ENCODE peak calls at places on chromosome 3, in ten cellular contexts. One of them, this sample, is unnamed.
A peak's percentile ranks its signal among the peaks of the same experiment; 100 is the strongest.

GRCh38 chr3:58237238-58237939 is at the start of gene ABHD6:
- DNase-seq in NCI-H187: peak; percentile 50
- DNase-seq in glomerular endothelial cell: no peak
- DNase-seq in fibroblast of lung: peak; percentile 63
- DNase-seq in AG04450: no peak
- DNase-seq in activated effector memory CD4-positive, alpha-beta T cell treated with Interleukin-2 at 50 U/mL for 16 hours: peak; percentile 79
- DNase-seq in CD4-positive, alpha-beta memory T cell: peak; percentile 88
- DNase-seq in T-helper 2 cell: peak; percentile 85
- DNase-seq in esophagus muscularis mucosa: peak; percentile 95
- DNase-seq in iris pigment epithelial cell: peak; percentile 68
- DNase-seq in this sample: peak; percentile 74

GRCh38 chr3:67000006-67000405 is 1.9 kb downstream of the KBTBD8 start:
- DNase-seq in NCI-H187: no peak
- DNase-seq in glomerular endothelial cell: no peak
- DNase-seq in fibroblast of lung: peak; percentile 37
- DNase-seq in AG04450: no peak
- DNase-seq in activated effector memory CD4-positive, alpha-beta T cell treated with Interleukin-2 at 50 U/mL for 16 hours: no peak
- DNase-seq in CD4-positive, alpha-beta memory T cell: no peak
- DNase-seq in T-helper 2 cell: peak; percentile 15
- DNase-seq in esophagus muscularis mucosa: no peak
- DNase-seq in iris pigment epithelial cell: peak; percentile 90
- DNase-seq in this sample: peak; percentile 64

GRCh38 chr3:21170964-21171363 is 580.0 kb downstream of the ZNF385D start:
- DNase-seq in NCI-H187: no peak
- DNase-seq in glomerular endothelial cell: no peak
- DNase-seq in fibroblast of lung: peak; percentile 9
- DNase-seq in AG04450: no peak
- DNase-seq in activated effector memory CD4-positive, alpha-beta T cell treated with Interleukin-2 at 50 U/mL for 16 hours: no peak
- DNase-seq in CD4-positive, alpha-beta memory T cell: no peak
- DNase-seq in T-helper 2 cell: no peak
- DNase-seq in esophagus muscularis mucosa: no peak
- DNase-seq in iris pigment epithelial cell: peak; percentile 6
- DNase-seq in this sample: peak; percentile 33

GRCh38 chr3:112372396-112372795 is 39.4 kb downstream of the CD200 start:
- DNase-seq in NCI-H187: no peak
- DNase-seq in glomerular endothelial cell: no peak
- DNase-seq in fibroblast of lung: no peak
- DNase-seq in AG04450: no peak
- DNase-seq in activated effector memory CD4-positive, alpha-beta T cell treated with Interleukin-2 at 50 U/mL for 16 hours: no peak
- DNase-seq in CD4-positive, alpha-beta memory T cell: no peak
- DNase-seq in T-helper 2 cell: no peak
- DNase-seq in esophagus muscularis mucosa: no peak
- DNase-seq in iris pigment epithelial cell: peak; percentile 73
- DNase-seq in this sample: peak; percentile 70

GRCh38 chr3:192986399-192986798 is 68.7 kb upstream of the MB21D2 start:
- DNase-seq in NCI-H187: no peak
- DNase-seq in glomerular endothelial cell: no peak
- DNase-seq in fibroblast of lung: no peak
- DNase-seq in AG04450: no peak
- DNase-seq in activated effector memory CD4-positive, alpha-beta T cell treated with Interleukin-2 at 50 U/mL for 16 hours: no peak
- DNase-seq in CD4-positive, alpha-beta memory T cell: no peak
- DNase-seq in T-helper 2 cell: no peak
- DNase-seq in esophagus muscularis mucosa: no peak
- DNase-seq in iris pigment epithelial cell: no peak
- DNase-seq in this sample: no peak

GRCh38 chr3:119293761-119294401 is at the start of gene ARHGAP31:
- DNase-seq in NCI-H187: no peak
- DNase-seq in glomerular endothelial cell: no peak
- DNase-seq in fibroblast of lung: peak; percentile 68
- DNase-seq in AG04450: peak; percentile 46
- DNase-seq in activated effector memory CD4-positive, alpha-beta T cell treated with Interleukin-2 at 50 U/mL for 16 hours: peak; percentile 77
- DNase-seq in CD4-positive, alpha-beta memory T cell: peak; percentile 92
- DNase-seq in T-helper 2 cell: peak; percentile 86
- DNase-seq in esophagus muscularis mucosa: peak; percentile 93
- DNase-seq in iris pigment epithelial cell: peak; percentile 81
- DNase-seq in this sample: peak; percentile 73

GRCh38 chr3:61821823-61822251 is 260.5 kb downstream of the PTPRG start:
- DNase-seq in NCI-H187: no peak
- DNase-seq in glomerular endothelial cell: no peak
- DNase-seq in fibroblast of lung: peak; percentile 36
- DNase-seq in AG04450: no peak
- DNase-seq in activated effector memory CD4-positive, alpha-beta T cell treated with Interleukin-2 at 50 U/mL for 16 hours: no peak
- DNase-seq in CD4-positive, alpha-beta memory T cell: no peak
- DNase-seq in T-helper 2 cell: no peak
- DNase-seq in esophagus muscularis mucosa: no peak
- DNase-seq in iris pigment epithelial cell: peak; percentile 36
- DNase-seq in this sample: no peak

GRCh38 chr3:61371123-61371522 is 119.9 kb upstream of the FHIT start:
- DNase-seq in NCI-H187: no peak
- DNase-seq in glomerular endothelial cell: no peak
- DNase-seq in fibroblast of lung: peak; percentile 28
- DNase-seq in AG04450: no peak
- DNase-seq in activated effector memory CD4-positive, alpha-beta T cell treated with Interleukin-2 at 50 U/mL for 16 hours: no peak
- DNase-seq in CD4-positive, alpha-beta memory T cell: no peak
- DNase-seq in T-helper 2 cell: peak; percentile 24
- DNase-seq in esophagus muscularis mucosa: no peak
- DNase-seq in iris pigment epithelial cell: peak; percentile 3
- DNase-seq in this sample: peak; percentile 35

This sample was measured in NB4.